ENCODE peak calls at places on chromosomes 4 and X, in nine cellular contexts. L is left ventricle myocardium superior, I is NCI-H510A, W is memory B cell, J is hypothalamus, M is fibroblast of mammary gland, T is NCI-H524, K is A172, A is Right ventricle myocardium superior. Z is an unnamed sample.

GRCh38 chrX:53859890-53860289 is 173.4 kb upstream of the HUWE1 start:
- DNase-seq in L (no peak), I (no peak), W (no peak), J (no peak), M (no peak), T (no peak), K (no peak), A (no peak), Z (no peak)

GRCh38 chr4:78612398-78613005 is 60.9 kb downstream of the ANXA3 start:
- DNase-seq in L (no peak), I (peak), W (peak), J (peak), M (peak), T (no peak), K (peak), A (no peak), Z (no peak)

GRCh38 chr4:168803727-168804126 is 206.3 kb downstream of the CBR4 start:
- DNase-seq in L (no peak), I (no peak), W (no peak), J (no peak), M (peak), T (no peak), K (peak), A (no peak), Z (no peak)

GRCh38 chr4:64777286-64777685 is 368.0 kb upstream of the TECRL start:
- DNase-seq in L (no peak), I (no peak), W (no peak), J (no peak), M (no peak), T (no peak), K (no peak), A (no peak), Z (no peak)

GRCh38 chr4:112511294-112512118 is 4.5 kb downstream of the NEUROG2 start:
- DNase-seq in L (no peak), I (no peak), W (no peak), J (no peak), M (no peak), T (no peak), K (no peak), A (no peak), Z (no peak)

GRCh38 chr4:120018786-120019185 is 47.9 kb downstream of the MAD2L1 start:
- DNase-seq in L (no peak), I (no peak), W (no peak), J (no peak), M (no peak), T (no peak), K (no peak), A (no peak), Z (no peak)

GRCh38 chr4:30619679-30620078 is 100.5 kb upstream of the PCDH7 start:
- DNase-seq in L (no peak), I (no peak), W (no peak), J (no peak), M (peak), T (no peak), K (no peak), A (no peak), Z (no peak)

GRCh38 chr4:4735136-4735754 is 124.2 kb upstream of the MSX1 start:
- DNase-seq in L (no peak), I (no peak), W (no peak), J (no peak), M (peak), T (peak), K (no peak), A (no peak), Z (no peak)

GRCh38 chr4:90142091-90142490 is 14.9 kb downstream of the CCSER1 start:
- DNase-seq in L (no peak), I (no peak), W (no peak), J (no peak), M (no peak), T (peak), K (no peak), A (no peak), Z (no peak)

GRCh38 chrX:125532411-125533089 is 212.9 kb downstream of the TEX13C start:
- DNase-seq in L (no peak), I (peak), W (no peak), J (no peak), M (no peak), T (no peak), K (no peak), A (no peak), Z (no peak)